ENCODE peak calls at places on chromosomes 11 and 22, in eight cellular contexts. B, Z, T, X, O, G, N and F are unnamed samples.

GRCh38 chr11:4074266-4074665 is 20.3 kb upstream of the RRM1 start:
- DNase-seq in G (no peak), B (peak), T (no peak), Z (no peak), O (no peak), N (no peak), X (no peak), F (no peak)

GRCh38 chr11:6640985-6641701 is 14.5 kb downstream of the DCHS1 start:
- DNase-seq in G (no peak), X (no peak), O (no peak), B (no peak), T (no peak), Z (no peak), N (no peak), F (no peak)

GRCh38 chr11:94884322-94884721 is 89.0 kb downstream of the CWC15 start:
- DNase-seq in T (no peak), G (no peak), O (no peak), N (no peak), Z (no peak), X (no peak), B (no peak), F (no peak)

GRCh38 chr11:79152511-79152910 is 288.3 kb downstream of the TENM4 start:
- DNase-seq in X (no peak), O (no peak), Z (peak), B (no peak), N (no peak), G (no peak), T (no peak), F (no peak)

GRCh38 chr22:24289781-24290181 is 19.1 kb downstream of the SPECC1L start:
- DNase-seq in X (no peak), G (no peak), N (no peak), O (no peak), B (no peak), Z (peak), T (peak), F (no peak)

GRCh38 chr11:103183981-103184592 is 74.9 kb downstream of the DYNC2H1 start:
- DNase-seq in X (no peak), G (no peak), B (no peak), O (no peak), T (no peak), N (no peak), Z (no peak), F (no peak)

GRCh38 chr22:43642319-43642718 is 169.8 kb downstream of the EFCAB6 start:
- DNase-seq in O (no peak), N (no peak), T (no peak), Z (no peak), X (no peak), G (no peak), B (no peak), F (no peak)

GRCh38 chr22:24191893-24192292 is 10.6 kb downstream of the SUSD2 start:
- DNase-seq in G (no peak), N (no peak), T (no peak), B (no peak), Z (no peak), O (no peak), X (no peak), F (no peak)

GRCh38 chr11:3614742-3615171 is 27.0 kb downstream of the ART5 start:
- DNase-seq in B (peak), Z (no peak), G (no peak), N (no peak), T (no peak), X (no peak), O (no peak), F (peak)

GRCh38 chr11:70365536-70365912 is 32.8 kb upstream of the CTTN start:
- DNase-seq in B (no peak), G (no peak), Z (no peak), O (no peak), X (no peak), N (no peak), T (no peak), F (no peak)

GRCh38 chr22:44068422-44069191 is 44.5 kb downstream of the PARVB start:
- DNase-seq in O (peak), T (no peak), B (peak), X (no peak), Z (no peak), N (no peak), G (no peak), F (no peak)

GRCh38 chr11:133705873-133706272 is 139.4 kb downstream of the SPATA19 start:
- DNase-seq in B (no peak), N (no peak), O (no peak), T (no peak), G (no peak), X (no peak), Z (no peak), F (no peak)

GRCh38 chr22:22462813-22463567 is 45.6 kb downstream of the ZNF280B start:
- DNase-seq in G (no peak), Z (no peak), T (no peak), O (no peak), B (no peak), X (no peak), N (no peak), F (no peak)

GRCh38 chr11:69881467-69882269 is 62.5 kb upstream of the FGF3 start:
- DNase-seq in B (peak), N (no peak), G (no peak), O (no peak), X (no peak), Z (no peak), T (no peak), F (peak)

GRCh38 chr11:64583296-64584262 is 7.4 kb upstream of the SLC22A12 start:
- DNase-seq in N (no peak), G (no peak), T (peak), O (no peak), B (peak), Z (no peak), X (no peak), F (peak)

GRCh38 chr11:34837246-34837856 is 78.8 kb downstream of the APIP start:
- DNase-seq in G (no peak), T (no peak), O (no peak), N (no peak), Z (no peak), B (no peak), X (no peak), F (no peak)